ENCODE peak calls at places on chromosomes 4 and X, in six cellular contexts. One of them, this sample, is unnamed. For H3K9me3 and H3K27me3, the result is how much of the 10 kb centered on the place peaks cover.

GRCh38 chrX:120090208-120090607 is 12.7 kb upstream of the RHOXF2B start:
- DNase-seq in Peyer's patch: no peak
- DNase-seq in WERI-Rb-1: no peak
- DNase-seq in GM23248: no peak
- DNase-seq in MM.1S: no peak
- DNase-seq in PC-3: no peak
- DNase-seq in this sample: peak

GRCh38 chr4:102503301-102503746 is 2.2 kb downstream of the NFKB1 start:
- DNase-seq in MM.1S: peak
- DNase-seq in Peyer's patch: no peak
- DNase-seq in WERI-Rb-1: no peak
- DNase-seq in PC-3: peak
- DNase-seq in GM23248: no peak
- DNase-seq in this sample: no peak

GRCh38 chr4:138907174-138907573 is 108.4 kb upstream of the NOCT start:
- DNase-seq in Peyer's patch: no peak
- DNase-seq in PC-3: no peak
- DNase-seq in GM23248: no peak
- DNase-seq in WERI-Rb-1: no peak
- DNase-seq in MM.1S: no peak
- DNase-seq in this sample: no peak

GRCh38 chrX:111615227-111615626 is 65.7 kb upstream of the ALG13 start:
- DNase-seq in GM23248: no peak
- DNase-seq in MM.1S: no peak
- DNase-seq in WERI-Rb-1: no peak
- DNase-seq in PC-3: no peak
- DNase-seq in Peyer's patch: no peak
- DNase-seq in this sample: no peak

GRCh38 chr4:118729287-118730286 is 44.4 kb downstream of the METTL14 start:
- DNase-seq in MM.1S: peak
- DNase-seq in WERI-Rb-1: no peak
- DNase-seq in Peyer's patch: no peak
- DNase-seq in PC-3: no peak
- DNase-seq in GM23248: peak
- DNase-seq in this sample: no peak

GRCh38 chr4:152106113-152106763 is 345.4 kb upstream of the GATB start:
- DNase-seq in WERI-Rb-1: no peak
- DNase-seq in Peyer's patch: peak
- DNase-seq in PC-3: peak
- DNase-seq in GM23248: peak
- DNase-seq in MM.1S: no peak
- DNase-seq in this sample: peak

GRCh38 chr4:20483416-20483815 is 216.8 kb upstream of the PACRGL start:
- DNase-seq in GM23248: no peak
- DNase-seq in PC-3: no peak
- DNase-seq in Peyer's patch: no peak
- DNase-seq in WERI-Rb-1: no peak
- DNase-seq in MM.1S: no peak
- DNase-seq in this sample: no peak

GRCh38 chr4:134807231-134807745 is 605.7 kb upstream of the PABPC4L start:
- DNase-seq in PC-3: no peak
- DNase-seq in GM23248: no peak
- DNase-seq in Peyer's patch: no peak
- DNase-seq in WERI-Rb-1: no peak
- DNase-seq in MM.1S: no peak
- DNase-seq in this sample: no peak

GRCh38 chr4:81663368-81663767 is 191.7 kb upstream of the RASGEF1B start:
- DNase-seq in MM.1S: no peak
- DNase-seq in Peyer's patch: no peak
- DNase-seq in WERI-Rb-1: no peak
- DNase-seq in PC-3: no peak
- DNase-seq in GM23248: no peak
- DNase-seq in this sample: no peak

GRCh38 chr4:92304636-92305035 is 870 bp downstream of the GRID2 start:
- DNase-seq in MM.1S: no peak
- DNase-seq in PC-3: no peak
- DNase-seq in Peyer's patch: no peak
- DNase-seq in WERI-Rb-1: peak
- DNase-seq in GM23248: no peak
- DNase-seq in this sample: no peak

GRCh38 chrX:129698150-129698549 is 40.6 kb upstream of the XPNPEP2 start:
- DNase-seq in Peyer's patch: no peak
- DNase-seq in GM23248: no peak
- DNase-seq in MM.1S: no peak
- DNase-seq in WERI-Rb-1: no peak
- DNase-seq in PC-3: peak
- DNase-seq in this sample: no peak

GRCh38 chr4:11483076-11483475 is 54.4 kb upstream of the HS3ST1 start:
- DNase-seq in MM.1S: no peak
- DNase-seq in PC-3: peak
- DNase-seq in Peyer's patch: no peak
- DNase-seq in WERI-Rb-1: no peak
- DNase-seq in GM23248: no peak
- DNase-seq in this sample: no peak

GRCh38 chr4:165204462-165204830 is 2.9 kb upstream of the KLHL2 start:
- DNase-seq in Peyer's patch: no peak
- DNase-seq in GM23248: peak
- DNase-seq in PC-3: peak
- DNase-seq in MM.1S: no peak
- DNase-seq in WERI-Rb-1: no peak
- DNase-seq in this sample: no peak

GRCh38 chrX:111869639-111870034 is 6.3 kb upstream of the TRPC5OS start:
- DNase-seq in GM23248: peak
- DNase-seq in PC-3: peak
- DNase-seq in MM.1S: peak
- DNase-seq in Peyer's patch: no peak
- DNase-seq in WERI-Rb-1: peak
- DNase-seq in this sample: peak

GRCh38 chr4:168076989-168077725 is 15.2 kb upstream of the ANXA10 start:
- DNase-seq in PC-3: peak
- DNase-seq in GM23248: peak
- DNase-seq in WERI-Rb-1: peak
- DNase-seq in MM.1S: peak
- DNase-seq in Peyer's patch: no peak
- DNase-seq in this sample: peak

GRCh38 chr4:4664234-4664633 is 122.4 kb upstream of the STX18 start:
- DNase-seq in WERI-Rb-1: no peak
- DNase-seq in Peyer's patch: no peak
- DNase-seq in PC-3: no peak
- DNase-seq in MM.1S: no peak
- DNase-seq in GM23248: no peak
- DNase-seq in this sample: no peak

GRCh38 chr4:55896622-55897021 is 43.2 kb downstream of the EXOC1 start:
- DNase-seq in MM.1S: no peak
- DNase-seq in GM23248: no peak
- DNase-seq in PC-3: no peak
- DNase-seq in Peyer's patch: no peak
- DNase-seq in WERI-Rb-1: no peak
- DNase-seq in this sample: no peak

GRCh38 chr4:41009411-41009810 is 204.9 kb downstream of the APBB2 start:
- DNase-seq in Peyer's patch: no peak
- DNase-seq in MM.1S: no peak
- DNase-seq in GM23248: peak
- DNase-seq in WERI-Rb-1: no peak
- DNase-seq in PC-3: peak
- DNase-seq in this sample: no peak

GRCh38 chr4:134201216-134202098 is at the start of gene PABPC4L:
- DNase-seq in WERI-Rb-1: peak
- DNase-seq in GM23248: peak
- DNase-seq in Peyer's patch: no peak
- DNase-seq in PC-3: peak
- DNase-seq in MM.1S: no peak
- DNase-seq in this sample: peak

GRCh38 chr4:124525524-124525923 is 187.0 kb downstream of the ANKRD50 start:
- DNase-seq in Peyer's patch: no peak
- DNase-seq in MM.1S: no peak
- DNase-seq in PC-3: no peak
- DNase-seq in WERI-Rb-1: no peak
- DNase-seq in GM23248: no peak
- DNase-seq in this sample: no peak

GRCh38 chr4:151147000-151147399 is 47.6 kb downstream of the RPS3A start:
- DNase-seq in GM23248: no peak
- DNase-seq in WERI-Rb-1: no peak
- DNase-seq in Peyer's patch: no peak
- DNase-seq in MM.1S: no peak
- DNase-seq in PC-3: no peak
- DNase-seq in this sample: no peak

GRCh38 chrX:109840585-109840984 is 107.5 kb upstream of the ACSL4 start:
- DNase-seq in WERI-Rb-1: no peak
- DNase-seq in MM.1S: no peak
- DNase-seq in Peyer's patch: no peak
- DNase-seq in PC-3: peak
- DNase-seq in GM23248: peak
- DNase-seq in this sample: no peak

GRCh38 chr4:8247047-8247930 is 22.3 kb upstream of the HTRA3 start:
- DNase-seq in PC-3: no peak
- DNase-seq in GM23248: peak
- DNase-seq in Peyer's patch: no peak
- DNase-seq in MM.1S: no peak
- DNase-seq in WERI-Rb-1: no peak
- DNase-seq in this sample: no peak

GRCh38 chr4:140188975-140189374 is 35.0 kb upstream of the MAML3 start:
- DNase-seq in MM.1S: no peak
- DNase-seq in WERI-Rb-1: no peak
- DNase-seq in Peyer's patch: no peak
- DNase-seq in PC-3: peak
- DNase-seq in GM23248: peak
- DNase-seq in this sample: no peak

GRCh38 chr4:158938462-158939044 is 164.3 kb upstream of the RAPGEF2 start:
- DNase-seq in Peyer's patch: no peak
- DNase-seq in MM.1S: no peak
- DNase-seq in GM23248: peak
- DNase-seq in PC-3: no peak
- DNase-seq in WERI-Rb-1: no peak
- DNase-seq in this sample: no peak

GRCh38 chrX:46404774-46405173 is 140.4 kb downstream of the ZNF674 start:
- DNase-seq in WERI-Rb-1: no peak
- DNase-seq in PC-3: no peak
- DNase-seq in Peyer's patch: no peak
- DNase-seq in MM.1S: no peak
- DNase-seq in GM23248: no peak
- DNase-seq in this sample: no peak

GRCh38 chrX:34130501-34130900 is 1.6 kb downstream of the FAM47A start:
- DNase-seq in WERI-Rb-1: no peak
- DNase-seq in PC-3: no peak
- DNase-seq in MM.1S: no peak
- DNase-seq in Peyer's patch: no peak
- DNase-seq in GM23248: no peak
- DNase-seq in this sample: no peak

GRCh38 chrX:105653891-105654290 is 168.4 kb upstream of the NRK start:
- DNase-seq in PC-3: no peak
- DNase-seq in GM23248: no peak
- DNase-seq in MM.1S: no peak
- DNase-seq in WERI-Rb-1: no peak
- DNase-seq in Peyer's patch: no peak
- DNase-seq in this sample: no peak

GRCh38 chr4:89108068-89108467 is 3.3 kb upstream of the TIGD2 start:
- DNase-seq in MM.1S: no peak
- DNase-seq in WERI-Rb-1: no peak
- DNase-seq in GM23248: no peak
- DNase-seq in PC-3: no peak
- DNase-seq in Peyer's patch: no peak
- DNase-seq in this sample: no peak

GRCh38 chr4:140971077-140971792 is 162.0 kb downstream of the RNF150 start:
- DNase-seq in WERI-Rb-1: no peak
- DNase-seq in MM.1S: no peak
- DNase-seq in PC-3: no peak
- DNase-seq in GM23248: no peak
- DNase-seq in Peyer's patch: no peak
- DNase-seq in this sample: no peak

GRCh38 chr4:113131621-113132020 is 82.2 kb downstream of the ANK2 start:
- DNase-seq in MM.1S: no peak
- DNase-seq in Peyer's patch: no peak
- DNase-seq in GM23248: no peak
- DNase-seq in WERI-Rb-1: no peak
- DNase-seq in PC-3: no peak
- DNase-seq in this sample: no peak

GRCh38 chrX:53684415-53685192 is 1.9 kb downstream of the HUWE1 start:
- DNase-seq in PC-3: peak
- DNase-seq in Peyer's patch: no peak
- DNase-seq in MM.1S: no peak
- DNase-seq in GM23248: peak
- DNase-seq in WERI-Rb-1: no peak
- DNase-seq in this sample: peak
- H3K4me3 ChIP-seq in PC-3: peak
- H3K4me3 ChIP-seq in Peyer's patch: peak
- H3K4me3 ChIP-seq in MM.1S: peak
- H3K4me3 ChIP-seq in GM23248: peak
- H3K4me3 ChIP-seq in WERI-Rb-1: peak
- H3K4me3 ChIP-seq in this sample: peak

DNA sequence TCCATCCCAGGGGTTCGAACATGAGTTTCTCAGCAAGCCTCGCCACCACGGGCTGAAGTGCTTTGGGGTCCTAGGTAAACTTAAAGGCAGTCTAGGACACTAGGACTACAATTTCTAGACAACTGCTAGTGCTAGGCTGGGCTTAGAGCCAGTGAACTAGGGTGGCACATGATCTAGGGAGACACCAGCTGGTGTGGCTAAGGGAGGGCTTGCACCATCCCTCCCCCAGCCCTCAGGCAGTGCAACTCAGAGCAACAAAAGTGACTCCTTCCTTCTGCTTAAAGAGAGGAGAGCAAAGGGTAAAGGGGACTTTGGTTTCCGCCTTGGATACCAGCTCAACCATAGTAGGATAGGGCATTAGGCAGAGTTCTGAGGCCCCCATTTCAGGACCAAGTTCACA is 162.5 kb upstream of the AFF2 start:
- DNase-seq in GM23248: no peak
- DNase-seq in PC-3: no peak
- DNase-seq in Peyer's patch: no peak
- DNase-seq in WERI-Rb-1: no peak
- DNase-seq in MM.1S: no peak
- DNase-seq in this sample: no peak
- H3K9me3 ChIP-seq in GM23248: under half
- H3K9me3 ChIP-seq in PC-3: under half
- H3K9me3 ChIP-seq in Peyer's patch: under half
- H3K9me3 ChIP-seq in WERI-Rb-1: under half
- H3K9me3 ChIP-seq in MM.1S: under half
- H3K9me3 ChIP-seq in this sample: under half

DNA sequence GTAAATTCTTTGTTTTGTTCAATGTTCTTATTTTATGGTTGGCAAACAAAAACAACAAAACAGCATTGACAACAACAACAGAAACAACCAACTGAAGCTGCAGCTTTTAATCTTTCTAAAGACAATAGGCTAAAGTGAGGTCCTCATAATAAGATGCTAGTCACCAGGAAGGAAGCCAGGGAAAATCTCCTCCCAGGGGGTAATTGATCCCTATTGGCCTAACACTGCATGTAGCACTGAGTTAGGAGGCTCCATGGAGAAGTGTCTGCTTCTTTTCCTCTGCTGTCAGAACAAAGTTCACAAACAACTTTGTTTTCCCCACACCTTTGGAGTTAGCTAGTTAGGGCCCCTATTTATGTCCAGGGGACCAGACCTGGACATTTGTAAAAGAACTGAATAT is 4.7 kb upstream of the LRAT start:
- DNase-seq in GM23248: no peak
- DNase-seq in Peyer's patch: no peak
- DNase-seq in MM.1S: no peak
- DNase-seq in WERI-Rb-1: no peak
- DNase-seq in PC-3: peak
- DNase-seq in this sample: no peak
- H3K27me3 ChIP-seq in GM23248: under half
- H3K27me3 ChIP-seq in Peyer's patch: under half
- H3K27me3 ChIP-seq in MM.1S: under half
- H3K27me3 ChIP-seq in WERI-Rb-1: under half
- H3K27me3 ChIP-seq in PC-3: under half
- H3K27me3 ChIP-seq in this sample: under half

GRCh38 chr4:53362093-53362492 is 3.8 kb downstream of the SCFD2 start:
- DNase-seq in Peyer's patch: no peak
- DNase-seq in PC-3: no peak
- DNase-seq in MM.1S: no peak
- DNase-seq in GM23248: no peak
- DNase-seq in WERI-Rb-1: no peak
- DNase-seq in this sample: no peak
- H3K4me3 ChIP-seq in Peyer's patch: no peak
- H3K4me3 ChIP-seq in PC-3: peak
- H3K4me3 ChIP-seq in MM.1S: no peak
- H3K4me3 ChIP-seq in GM23248: peak
- H3K4me3 ChIP-seq in WERI-Rb-1: no peak
- H3K4me3 ChIP-seq in this sample: no peak

This sample was measured in HAP-1.